ENCODE peak calls at places on chromosome 3, in seven cellular contexts. Z is activated T-helper 1 cell treated with Interleukin-2 at 50 U/mL for 16 hours; S is CD8-positive, alpha-beta T cell; Y is transverse colon; E is NCI-H2029 treated with DMSO at 0.1 percent for 48 hours; B is SK-N-DZ; A is nucleus accumbens. O is an unnamed sample.

GRCh38 chr3:169272533-169272932 is 391.0 kb downstream of the MECOM start:
- DNase-seq in Y (no peak), Z (no peak), B (no peak), E (no peak), S (no peak), A (no peak), O (no peak)

GRCh38 chr3:169945313-169945712 is 21.3 kb upstream of the SEC62 start:
- DNase-seq in Z (no peak), S (peak), E (no peak), B (no peak), A (no peak), Y (peak), O (no peak)

GRCh38 chr3:14471690-14472089 is 68.5 kb downstream of the GRIP2 start:
- DNase-seq in Y (no peak), A (no peak), E (no peak), S (no peak), B (no peak), Z (no peak), O (no peak)

GRCh38 chr3:142990706-142991105 is 10.7 kb upstream of the U2SURP start:
- DNase-seq in E (no peak), Z (no peak), Y (no peak), B (no peak), S (no peak), A (no peak), O (no peak)

GRCh38 chr3:16471897-16472296 is 41.6 kb downstream of the RFTN1 start:
- DNase-seq in Y (no peak), A (no peak), Z (no peak), E (no peak), S (no peak), B (no peak), O (no peak)

GRCh38 chr3:23611737-23612295 is 193.9 kb upstream of the UBE2E1 start:
- DNase-seq in E (peak), S (no peak), A (peak), Y (peak), Z (no peak), B (peak), O (peak)

GRCh38 chr3:55588120-55588765 is 101.1 kb upstream of the WNT5A start:
- DNase-seq in Y (no peak), B (no peak), S (no peak), E (no peak), A (no peak), Z (no peak), O (no peak)

GRCh38 chr3:42123012-42123581 is 31.9 kb downstream of the TRAK1 start:
- DNase-seq in A (no peak), Y (no peak), Z (no peak), B (no peak), S (no peak), E (no peak), O (no peak)

GRCh38 chr3:138786788-138787276 is 47.9 kb downstream of the PIK3CB start:
- DNase-seq in E (no peak), Y (no peak), A (no peak), B (no peak), Z (no peak), S (no peak), O (no peak)